ENCODE peak calls at places on chromosome 13, in eight cellular contexts. One of them, this sample, is unnamed.
A peak's percentile ranks its signal among the peaks of the same experiment; 100 is the strongest.

GRCh38 chr13:19910336-19911072 is 47.1 kb upstream of the ZMYM5 start:
- DNase-seq in tibial nerve: no peak
- DNase-seq in LHCN-M2: peak; percentile 27
- DNase-seq in endothelial cell: no peak
- DNase-seq in kidney epithelial cell: peak; percentile 72
- DNase-seq in aorta: no peak
- DNase-seq in ureter: no peak
- DNase-seq in foreskin keratinocyte: peak; percentile 93
- DNase-seq in this sample: peak; percentile 30

GRCh38 chr13:112079696-112080095 is 12.7 kb downstream of the SOX1 start:
- DNase-seq in tibial nerve: no peak
- DNase-seq in LHCN-M2: no peak
- DNase-seq in endothelial cell: no peak
- DNase-seq in kidney epithelial cell: no peak
- DNase-seq in aorta: no peak
- DNase-seq in ureter: peak; percentile 22
- DNase-seq in foreskin keratinocyte: no peak
- DNase-seq in this sample: no peak

GRCh38 chr13:95754069-95754468 is 77.1 kb downstream of the DNAJC3 start:
- DNase-seq in tibial nerve: no peak
- DNase-seq in LHCN-M2: no peak
- DNase-seq in endothelial cell: no peak
- DNase-seq in kidney epithelial cell: no peak
- DNase-seq in aorta: no peak
- DNase-seq in ureter: no peak
- DNase-seq in foreskin keratinocyte: peak; percentile 8
- DNase-seq in this sample: no peak

GRCh38 chr13:95258098-95258497 is 43.2 kb downstream of the ABCC4 start:
- DNase-seq in tibial nerve: no peak
- DNase-seq in LHCN-M2: no peak
- DNase-seq in endothelial cell: no peak
- DNase-seq in kidney epithelial cell: no peak
- DNase-seq in aorta: no peak
- DNase-seq in ureter: no peak
- DNase-seq in foreskin keratinocyte: no peak
- DNase-seq in this sample: no peak

GRCh38 chr13:46575321-46575721 is 22.4 kb downstream of the LRCH1 start:
- DNase-seq in tibial nerve: no peak
- DNase-seq in LHCN-M2: peak; percentile 81
- DNase-seq in endothelial cell: no peak
- DNase-seq in kidney epithelial cell: no peak
- DNase-seq in aorta: no peak
- DNase-seq in ureter: no peak
- DNase-seq in foreskin keratinocyte: no peak
- DNase-seq in this sample: no peak

GRCh38 chr13:19985219-19985556 is 26.7 kb downstream of the ZMYM2 start:
- DNase-seq in tibial nerve: no peak
- DNase-seq in LHCN-M2: no peak
- DNase-seq in endothelial cell: no peak
- DNase-seq in kidney epithelial cell: no peak
- DNase-seq in aorta: no peak
- DNase-seq in ureter: no peak
- DNase-seq in foreskin keratinocyte: peak; percentile 8
- DNase-seq in this sample: no peak

GRCh38 chr13:48144413-48145035 is 49.6 kb upstream of the MED4 start:
- DNase-seq in tibial nerve: no peak
- DNase-seq in LHCN-M2: no peak
- DNase-seq in endothelial cell: no peak
- DNase-seq in kidney epithelial cell: no peak
- DNase-seq in aorta: no peak
- DNase-seq in ureter: no peak
- DNase-seq in foreskin keratinocyte: no peak
- DNase-seq in this sample: no peak

GRCh38 chr13:112971288-112971643 is 2.3 kb downstream of the MCF2L start:
- DNase-seq in tibial nerve: no peak
- DNase-seq in LHCN-M2: no peak
- DNase-seq in endothelial cell: no peak
- DNase-seq in kidney epithelial cell: no peak
- DNase-seq in aorta: peak; percentile 38
- DNase-seq in ureter: no peak
- DNase-seq in foreskin keratinocyte: no peak
- DNase-seq in this sample: no peak